ENCODE peak calls at places on chromosomes 1 and 21, in five cellular contexts. U, E, L, N and G are unnamed samples.

GRCh38 chr1:24390924-24391782 is 22.4 kb downstream of the STPG1 start:
- DNase-seq in U (peak), E (peak), L (peak), N (peak), G (no peak)

GRCh38 chr1:94017155-94017829 is 103.7 kb downstream of the ABCA4 start:
- DNase-seq in U (no peak), E (no peak), L (no peak), N (no peak), G (no peak)

GRCh38 chr21:22421416-22422190 is 1423.4 kb downstream of the NCAM2 start:
- DNase-seq in U (no peak), E (no peak), L (no peak), N (no peak), G (no peak)

GRCh38 chr1:196407358-196408041 is 200.7 kb downstream of the KCNT2 start:
- DNase-seq in U (no peak), E (peak), L (no peak), N (no peak), G (no peak)

GRCh38 chr1:93844262-93845045 is 34.6 kb downstream of the DNTTIP2 start:
- DNase-seq in U (no peak), E (peak), L (peak), N (peak), G (no peak)

GRCh38 chr1:156439771-156440183 is 60.8 kb downstream of the MEF2D start:
- DNase-seq in U (no peak), E (no peak), L (no peak), N (no peak), G (no peak)

GRCh38 chr1:42931911-42932422 is 26.7 kb downstream of the SLC2A1 start:
- DNase-seq in U (peak), E (no peak), L (no peak), N (no peak), G (peak)

GRCh38 chr1:162456324-162456723 is 41.3 kb upstream of the UHMK1 start:
- DNase-seq in U (no peak), E (no peak), L (no peak), N (no peak), G (no peak)

GRCh38 chr21:42187976-42188653 is 30.8 kb upstream of the ABCG1 start:
- DNase-seq in U (peak), E (no peak), L (no peak), N (peak), G (no peak)

GRCh38 chr1:15047237-15047636 is 106.3 kb upstream of the TMEM51 start:
- DNase-seq in U (no peak), E (no peak), L (no peak), N (no peak), G (no peak)

GRCh38 chr1:117275055-117275454 is 64.3 kb upstream of the VTCN1 start:
- DNase-seq in U (no peak), E (no peak), L (no peak), N (no peak), G (no peak)

GRCh38 chr1:52674497-52675384 is 23.4 kb downstream of the COA7 start:
- DNase-seq in U (no peak), E (peak), L (no peak), N (no peak), G (no peak)

GRCh38 chr1:96519851-96520281 is 201.7 kb upstream of the PTBP2 start:
- DNase-seq in U (no peak), E (peak), L (no peak), N (no peak), G (no peak)

GRCh38 chr1:167707942-167708341 is 13.8 kb upstream of the MPZL1 start:
- DNase-seq in U (no peak), E (no peak), L (no peak), N (no peak), G (no peak)

GRCh38 chr1:54355931-54356679 is 50.1 kb downstream of the SSBP3 start:
- DNase-seq in U (no peak), E (peak), L (peak), N (no peak), G (no peak)

GRCh38 chr1:54357967-54358366 is 48.2 kb downstream of the SSBP3 start:
- DNase-seq in U (no peak), E (no peak), L (no peak), N (no peak), G (no peak)

GRCh38 chr1:54358503-54359168 is 47.6 kb downstream of the SSBP3 start:
- DNase-seq in U (no peak), E (no peak), L (no peak), N (peak), G (no peak)

GRCh38 chr1:54354899-54355298 is 51.3 kb downstream of the SSBP3 start:
- DNase-seq in U (no peak), E (no peak), L (no peak), N (peak), G (no peak)

DNA sequence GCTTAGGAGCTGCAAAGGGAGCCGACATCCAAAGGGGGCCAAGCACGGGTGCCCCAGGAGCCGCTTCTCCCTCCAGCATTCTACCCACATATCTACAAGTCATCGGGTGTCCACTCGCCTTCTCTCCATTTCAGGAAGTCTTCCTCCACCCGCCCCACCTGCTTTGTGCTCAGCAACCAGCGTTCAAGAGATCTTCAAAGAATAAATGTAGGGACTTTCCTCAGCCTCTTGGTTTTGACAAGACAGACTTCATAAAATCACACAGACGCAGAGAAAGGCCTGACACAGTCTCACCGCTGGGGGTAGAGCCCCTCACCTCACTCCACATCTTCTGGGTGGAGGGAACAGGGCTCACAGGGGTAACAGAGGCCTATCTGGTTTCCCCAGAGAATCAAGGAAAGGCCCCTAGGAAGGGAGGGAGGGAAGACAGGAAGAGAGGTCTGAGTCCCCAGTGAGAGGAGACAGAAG is 49.5 kb downstream of the SSBP3 start:
- DNase-seq in U (peak), E (no peak), L (no peak), N (no peak), G (no peak)
- TF ChIP-seq CTCF in U (no peak), E (no peak), L (no peak), N (no peak), G (no peak)

GRCh38 chr1:25874635-25875153 is 814 bp downstream of the PAQR7 start:
- DNase-seq in U (no peak), E (no peak), L (no peak), N (no peak), G (no peak)

GRCh38 chr1:25877155-25877554 is 1.6 kb upstream of the PAQR7 start:
- DNase-seq in U (no peak), E (no peak), L (no peak), N (no peak), G (no peak)

GRCh38 chr1:25875154-25875855 is at the start of gene PAQR7:
- DNase-seq in U (peak), E (peak), L (peak), N (peak), G (no peak)

GRCh38 chr1:25876693-25877077 is 1.2 kb upstream of the PAQR7 start:
- DNase-seq in U (no peak), E (no peak), L (no peak), N (no peak), G (no peak)

DNA sequence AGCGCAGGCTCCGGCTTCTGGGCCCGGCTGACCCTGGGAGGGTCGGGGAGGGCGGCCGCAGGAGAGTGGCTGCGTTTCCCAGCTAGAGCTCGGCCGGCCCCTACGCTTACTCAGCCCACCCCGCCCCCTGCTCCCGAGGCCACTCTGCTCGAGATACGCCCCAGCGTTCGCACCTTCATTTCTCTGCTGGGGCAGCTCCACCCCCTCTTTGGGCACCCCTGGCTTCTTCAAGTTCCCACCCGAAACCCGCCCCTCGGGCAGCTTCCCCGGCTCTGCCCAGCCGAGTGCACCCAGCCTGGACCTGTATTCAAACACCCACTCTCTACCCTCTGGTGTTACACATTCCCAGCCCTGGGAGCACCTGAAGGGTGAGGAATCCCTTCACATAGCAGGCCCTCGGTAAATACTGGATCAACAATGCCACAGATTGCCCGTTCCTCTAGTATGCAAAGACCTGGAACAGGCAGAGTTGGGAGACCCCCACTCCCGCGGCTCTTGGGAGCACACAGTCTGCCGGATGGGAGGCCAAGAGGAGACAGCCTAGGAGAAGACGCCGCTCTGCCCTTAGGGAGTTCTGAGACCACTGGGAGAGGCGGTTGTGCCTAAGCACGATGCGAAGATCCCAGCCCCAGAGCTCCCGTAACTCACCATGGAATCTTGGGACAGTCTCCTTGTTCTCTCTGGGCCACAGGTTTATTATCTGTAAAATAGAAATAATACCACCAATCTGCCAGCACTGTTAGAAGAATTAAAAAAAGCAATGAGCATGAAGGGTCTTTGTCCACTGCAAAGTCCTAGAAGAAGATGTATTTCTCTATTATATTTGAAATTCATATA is 566 bp upstream of the PAQR7 start:
- DNase-seq in U (no peak), E (peak), L (no peak), N (peak), G (no peak)
- H3K27ac ChIP-seq in U (no peak), E (peak), L (peak), N (peak), G (peak)

GRCh38 chr1:155136728-155137127 is 1.1 kb downstream of the SLC50A1 start:
- DNase-seq in U (no peak), E (no peak), L (no peak), N (no peak), G (no peak)

GRCh38 chr1:155134858-155135415 is 715 bp upstream of the SLC50A1 start:
- DNase-seq in U (no peak), E (peak), L (peak), N (peak), G (peak)

GRCh38 chr1:155134322-155134721 is 1.3 kb upstream of the SLC50A1 start:
- DNase-seq in U (no peak), E (no peak), L (no peak), N (no peak), G (no peak)

GRCh38 chr1:155137129-155137528 is 1.5 kb downstream of the SLC50A1 start:
- DNase-seq in U (no peak), E (no peak), L (no peak), N (no peak), G (no peak)

DNA sequence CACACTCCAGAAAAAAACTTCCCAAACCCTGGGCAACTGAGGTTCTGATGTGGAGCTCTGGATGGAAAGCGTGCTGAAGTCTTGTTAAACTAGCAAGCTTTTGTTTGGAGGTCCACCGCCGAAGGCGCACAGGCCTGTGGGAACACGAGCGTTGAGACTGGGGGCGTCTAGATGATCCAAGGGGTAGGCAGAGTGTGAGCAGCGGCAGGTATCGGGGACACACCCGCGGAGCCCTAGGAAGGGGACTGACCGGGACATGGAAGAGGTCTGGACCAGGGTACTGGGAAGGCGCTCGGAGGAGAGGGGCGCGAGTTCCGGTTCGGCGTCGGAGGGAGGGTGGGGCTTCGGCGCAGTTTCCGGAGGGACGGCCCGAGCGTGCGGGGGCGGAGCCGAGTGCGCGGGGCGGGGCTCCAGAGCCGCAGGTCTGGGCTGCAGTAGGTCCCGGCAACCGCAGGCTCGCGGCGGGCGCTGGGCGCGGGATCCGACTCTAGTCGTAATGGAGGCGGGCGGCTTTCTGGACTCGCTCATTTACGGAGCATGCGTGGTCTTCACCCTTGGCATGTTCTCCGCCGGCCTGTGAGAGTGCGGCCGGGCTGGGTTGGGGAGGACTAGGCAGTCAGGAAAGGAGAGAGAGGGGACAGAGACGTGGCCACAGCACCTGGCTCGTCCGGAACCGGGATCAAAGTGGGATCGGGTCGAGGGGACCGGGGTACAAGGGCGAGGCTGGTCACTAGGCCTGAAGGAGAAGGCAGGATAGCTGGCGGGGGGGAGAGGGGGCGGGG is at the start of gene SLC50A1:
- DNase-seq in U (peak), E (peak), L (peak), N (peak), G (peak)
- TF ChIP-seq CTCF in U (no peak), E (no peak), L (no peak), N (peak), G (peak)

GRCh38 chr1:109350650-109351049 is 43.8 kb upstream of the MYBPHL start:
- DNase-seq in U (no peak), E (no peak), L (no peak), N (no peak), G (no peak)
- H3K27ac ChIP-seq in U (no peak), E (no peak), L (no peak), N (no peak), G (no peak)

DNA sequence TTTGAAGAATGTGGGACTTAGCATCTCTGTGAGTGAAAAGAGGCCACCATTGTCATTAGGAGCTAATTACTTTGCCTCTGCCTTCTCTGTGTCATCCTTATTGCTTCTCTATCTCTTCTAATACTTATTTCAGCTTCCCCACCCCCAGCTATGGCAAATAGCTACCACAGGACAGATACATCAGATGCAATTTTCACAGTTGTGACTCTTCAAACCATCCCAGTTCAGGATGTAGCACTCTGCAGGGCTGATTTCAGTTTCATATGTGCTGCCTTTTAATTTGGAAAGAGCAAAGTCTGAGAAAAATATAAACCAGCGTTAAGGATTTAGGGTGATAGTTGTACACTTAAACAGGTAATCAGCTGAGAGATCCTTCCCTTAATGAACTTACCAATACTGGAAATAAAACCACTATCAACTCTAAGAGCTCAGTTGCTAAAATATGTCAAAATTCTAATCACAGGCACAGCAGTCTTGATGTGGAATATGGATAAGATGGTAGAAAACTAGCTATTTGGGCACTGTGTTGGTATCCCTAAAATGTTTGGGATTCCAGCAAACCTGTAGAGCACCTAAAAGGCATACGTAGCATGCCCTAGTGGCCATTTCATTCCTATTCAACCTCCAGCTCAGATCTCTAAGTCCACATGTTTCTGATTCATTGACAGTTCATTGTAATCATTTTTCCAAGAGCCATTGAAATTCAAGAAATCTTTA is 148.4 kb downstream of the SYT2 start:
- DNase-seq in U (no peak), E (no peak), L (no peak), N (no peak), G (no peak)
- TF ChIP-seq CTCF in U (no peak), E (peak), L (peak), N (peak), G (no peak)

GRCh38 chr1:28505406-28506187 is at the start of gene RCC1:
- DNase-seq in U (peak), E (peak), L (peak), N (peak), G (peak)

GRCh38 chr1:28506907-28507246 is 1.0 kb downstream of the RCC1 start:
- DNase-seq in U (no peak), E (no peak), L (no peak), N (no peak), G (no peak)

GRCh38 chr1:28503117-28503516 is 2.7 kb upstream of the RCC1 start:
- DNase-seq in U (no peak), E (no peak), L (no peak), N (no peak), G (no peak)

GRCh38 chr1:28499553-28499952 is 6.3 kb upstream of the RCC1 start:
- DNase-seq in U (no peak), E (no peak), L (no peak), N (no peak), G (no peak)

GRCh38 chr1:28501925-28502324 is 3.9 kb upstream of the RCC1 start:
- DNase-seq in U (no peak), E (no peak), L (no peak), N (no peak), G (no peak)
- H3K27ac ChIP-seq in U (no peak), E (no peak), L (no peak), N (peak), G (no peak)

GRCh38 chr1:80776286-80776685 is 1024.4 kb upstream of the ADGRL2 start:
- DNase-seq in U (no peak), E (no peak), L (no peak), N (no peak), G (no peak)

GRCh38 chr1:80779278-80779677 is 1021.5 kb upstream of the ADGRL2 start:
- DNase-seq in U (no peak), E (no peak), L (no peak), N (no peak), G (no peak)

GRCh38 chr1:80778094-80778840 is 1022.5 kb upstream of the ADGRL2 start:
- DNase-seq in U (no peak), E (no peak), L (no peak), N (no peak), G (no peak)
- TF ChIP-seq CTCF in U (no peak), E (no peak), L (no peak), N (no peak), G (no peak)

DNA sequence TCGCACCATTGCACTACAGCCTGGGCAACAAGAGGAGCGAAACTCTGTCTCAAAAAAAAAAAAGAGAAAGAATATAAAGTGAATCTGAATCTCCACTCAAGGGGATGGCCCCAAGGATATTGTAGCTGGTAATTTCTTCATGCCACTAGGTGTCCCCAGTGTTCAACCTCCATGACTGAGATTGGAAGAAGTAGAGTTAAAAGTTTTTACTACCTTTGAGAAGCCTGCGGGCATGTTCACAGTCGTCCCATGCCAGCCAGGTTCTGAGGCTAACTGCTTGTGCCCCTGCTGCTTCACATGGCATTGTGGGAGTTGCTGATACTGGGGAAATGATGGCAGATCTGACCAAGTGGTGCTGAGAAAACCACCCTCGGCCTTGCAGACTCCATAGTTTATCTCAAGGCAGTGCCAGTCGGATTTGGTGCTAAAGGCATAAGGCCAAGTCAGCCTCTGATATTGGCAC is 10.8 kb upstream of the SHISA4 start:
- DNase-seq in U (no peak), E (peak), L (peak), N (peak), G (no peak)
- H3K27ac ChIP-seq in U (no peak), E (peak), L (no peak), N (peak), G (no peak)